ENCODE peak calls at places on chromosomes 6 and 20, in four cellular contexts. I is body of pancreas, X is cardiac fibroblast, J is astrocyte of the spinal cord. S is an unnamed sample.

GRCh38 chr20:37137547-37137946 is 41.6 kb upstream of the RPN2 start:
- DNase-seq in I (no peak), X (no peak), J (no peak), S (no peak)

GRCh38 chr6:41200901-41201783 is at the start of gene TREML2:
- DNase-seq in I (peak), X (no peak), J (no peak), S (no peak)

GRCh38 chr6:80605165-80605989 is 498.9 kb downstream of the BCKDHB start:
- DNase-seq in I (peak), X (peak), J (peak), S (peak)

GRCh38 chr6:24796616-24797290 is 2.0 kb downstream of the ARMH2 start:
- DNase-seq in I (no peak), X (no peak), J (no peak), S (no peak)

GRCh38 chr6:71730284-71730683 is 156.1 kb upstream of the RIMS1 start:
- DNase-seq in I (no peak), X (no peak), J (no peak), S (no peak)

GRCh38 chr6:18328549-18328922 is 58.6 kb upstream of the RNF144B start:
- DNase-seq in I (peak), X (no peak), J (no peak), S (no peak)

GRCh38 chr6:5752282-5752681 is 254.4 kb downstream of the NRN1 start:
- DNase-seq in I (no peak), X (peak), J (peak), S (peak)

GRCh38 chr20:13791562-13792459 is 7.0 kb downstream of the NDUFAF5 start:
- DNase-seq in I (no peak), X (no peak), J (no peak), S (no peak)

GRCh38 chr6:100456178-100456880 is 8.4 kb downstream of the SIM1 start:
- DNase-seq in I (no peak), X (peak), J (peak), S (no peak)

GRCh38 chr6:165184192-165184979 is 125.0 kb downstream of the C6orf118 start:
- DNase-seq in I (no peak), X (peak), J (no peak), S (peak)

GRCh38 chr6:50180646-50181045 is 130.9 kb upstream of the DEFB112 start:
- DNase-seq in I (no peak), X (no peak), J (no peak), S (no peak)

GRCh38 chr6:146905313-146905712 is 298.9 kb upstream of the STXBP5 start:
- DNase-seq in I (peak), X (peak), J (peak), S (peak)

GRCh38 chr6:72217626-72218025 is 331.3 kb downstream of the RIMS1 start:
- DNase-seq in I (no peak), X (no peak), J (no peak), S (no peak)

GRCh38 chr6:11139051-11139960 is 27.8 kb upstream of the ERVFRD-1 start:
- DNase-seq in I (no peak), X (peak), J (peak), S (peak)

GRCh38 chr20:64065973-64066341 is 3.0 kb downstream of the TCEA2 start:
- DNase-seq in I (no peak), X (peak), J (peak), S (peak)

GRCh38 chr6:94636780-94637385 is 940.5 kb upstream of the MANEA start:
- DNase-seq in I (no peak), X (no peak), J (peak), S (no peak)

GRCh38 chr6:128124713-128125112 is 223.9 kb upstream of the THEMIS start:
- DNase-seq in I (no peak), X (peak), J (peak), S (peak)

GRCh38 chr6:341914-342831 is 49.4 kb upstream of the IRF4 start:
- DNase-seq in I (no peak), X (no peak), J (no peak), S (no peak)

GRCh38 chr6:26122402-26122792 is 35.2 kb downstream of the HFE start:
- DNase-seq in I (no peak), X (no peak), J (no peak), S (no peak)

GRCh38 chr6:1313364-1313754 is 1.5 kb downstream of the FOXQ1 start:
- DNase-seq in I (no peak), X (no peak), J (no peak), S (no peak)

GRCh38 chr20:33004141-33004751 is at the start of gene SUN5:
- DNase-seq in I (no peak), X (no peak), J (no peak), S (no peak)

GRCh38 chr6:52872031-52872430 is 31.4 kb upstream of the GSTA5 start:
- DNase-seq in I (no peak), X (no peak), J (no peak), S (no peak)

GRCh38 chr6:154462425-154462824 is 48.1 kb downstream of the CNKSR3 start:
- DNase-seq in I (no peak), X (no peak), J (no peak), S (no peak)

GRCh38 chr6:154461348-154461747 is 49.1 kb downstream of the CNKSR3 start:
- DNase-seq in I (no peak), X (no peak), J (no peak), S (no peak)

GRCh38 chr6:154458565-154459475 is 51.7 kb downstream of the CNKSR3 start:
- DNase-seq in I (no peak), X (no peak), J (no peak), S (peak)

GRCh38 chr6:154459513-154459912 is 51.0 kb downstream of the CNKSR3 start:
- DNase-seq in I (no peak), X (no peak), J (no peak), S (no peak)

GRCh38 chr6:154460306-154461071 is 50.0 kb downstream of the CNKSR3 start:
- DNase-seq in I (peak), X (peak), J (peak), S (peak)
- H3K4me3 ChIP-seq in I (no peak), X (no peak), J (no peak), S (no peak)

DNA sequence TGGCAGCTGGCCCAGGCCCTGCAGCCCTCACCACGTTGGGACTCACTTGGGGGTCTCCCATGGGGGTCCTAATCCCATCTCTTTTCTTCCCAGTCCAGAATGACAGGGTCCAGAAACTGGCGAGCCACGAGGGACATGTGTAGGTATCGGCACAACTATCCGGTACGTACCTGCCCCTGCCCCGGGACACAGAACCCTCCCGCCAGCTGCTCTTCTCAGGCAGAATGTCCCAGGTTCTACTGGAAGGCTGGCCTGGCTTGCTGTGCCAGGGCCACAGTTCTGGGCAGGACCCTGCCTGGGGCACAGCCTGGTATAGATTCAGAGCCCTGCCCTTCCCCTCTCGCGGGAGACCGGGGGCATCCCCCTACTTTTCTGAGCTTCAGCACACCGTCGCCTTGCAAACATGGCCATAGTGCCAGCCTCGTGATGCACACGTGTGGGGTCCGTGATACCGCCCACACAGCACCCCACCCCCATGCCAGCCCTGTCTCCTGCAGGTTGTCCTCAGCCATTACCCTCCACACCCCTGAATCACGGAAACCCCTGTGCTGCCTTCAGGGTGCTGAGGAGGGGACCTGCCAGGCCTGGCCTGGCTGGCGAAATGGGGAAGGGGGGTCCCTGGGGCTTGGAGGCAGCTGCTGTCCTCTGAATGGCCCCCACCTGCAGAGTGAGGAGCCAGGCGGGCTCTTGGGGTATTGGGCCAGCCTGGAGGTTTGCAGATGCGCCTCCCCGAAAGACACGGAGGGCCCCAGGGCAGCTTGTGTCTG is 3.0 kb downstream of the OGFR start:
- DNase-seq in I (no peak), X (no peak), J (no peak), S (no peak)
- TF ChIP-seq CTCF in I (no peak), X (no peak), J (no peak), S (no peak)

GRCh38 chr20:46650575-46651090 is 626 bp downstream of the SLC13A3 start:
- DNase-seq in I (no peak), X (no peak), J (no peak), S (no peak)
- H3K4me3 ChIP-seq in I (no peak), X (no peak), J (no peak), S (no peak)

GRCh38 chr6:134823635-134824034 is 126.3 kb downstream of the ALDH8A1 start:
- DNase-seq in I (no peak), X (no peak), J (no peak), S (no peak)

GRCh38 chr6:134819858-134820495 is 129.9 kb downstream of the ALDH8A1 start:
- DNase-seq in I (no peak), X (no peak), J (no peak), S (no peak)

GRCh38 chr6:134821914-134822862 is 127.7 kb downstream of the ALDH8A1 start:
- DNase-seq in I (no peak), X (no peak), J (peak), S (peak)

GRCh38 chr6:134821397-134821796 is 128.5 kb downstream of the ALDH8A1 start:
- DNase-seq in I (no peak), X (no peak), J (peak), S (no peak)

DNA sequence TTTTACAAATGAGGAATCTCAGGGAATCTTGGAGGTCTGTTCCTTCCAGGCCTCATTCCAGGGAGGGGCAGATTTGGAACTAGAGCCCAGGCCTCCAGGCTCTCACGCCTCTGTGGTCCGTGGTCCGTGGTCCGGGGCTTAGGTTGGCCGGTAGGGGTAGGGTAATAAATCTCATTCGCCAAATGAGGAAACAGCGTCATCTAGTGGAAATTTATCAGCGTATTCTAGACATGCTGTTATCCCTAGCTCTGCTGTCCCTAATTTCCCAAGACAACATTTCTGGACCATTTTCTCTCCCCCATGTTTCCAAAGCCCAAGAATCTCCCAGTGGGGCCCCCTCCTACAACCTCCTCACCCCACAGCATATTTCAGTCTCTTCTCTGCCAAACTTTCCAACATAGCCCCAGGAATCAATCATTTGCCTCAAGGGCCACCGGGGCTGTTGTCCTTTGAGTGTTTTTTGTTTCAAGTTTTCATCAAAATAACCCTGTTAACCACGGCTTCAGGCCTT is 126.9 kb downstream of the ALDH8A1 start:
- DNase-seq in I (peak), X (peak), J (peak), S (peak)
- TF ChIP-seq CTCF in I (peak), X (peak), J (peak), S (peak)

GRCh38 chr6:90097357-90097756 is 199.3 kb downstream of the BACH2 start:
- DNase-seq in I (no peak), X (no peak), J (peak), S (no peak)
- H3K4me3 ChIP-seq in I (no peak), X (no peak), J (no peak), S (no peak)

DNA sequence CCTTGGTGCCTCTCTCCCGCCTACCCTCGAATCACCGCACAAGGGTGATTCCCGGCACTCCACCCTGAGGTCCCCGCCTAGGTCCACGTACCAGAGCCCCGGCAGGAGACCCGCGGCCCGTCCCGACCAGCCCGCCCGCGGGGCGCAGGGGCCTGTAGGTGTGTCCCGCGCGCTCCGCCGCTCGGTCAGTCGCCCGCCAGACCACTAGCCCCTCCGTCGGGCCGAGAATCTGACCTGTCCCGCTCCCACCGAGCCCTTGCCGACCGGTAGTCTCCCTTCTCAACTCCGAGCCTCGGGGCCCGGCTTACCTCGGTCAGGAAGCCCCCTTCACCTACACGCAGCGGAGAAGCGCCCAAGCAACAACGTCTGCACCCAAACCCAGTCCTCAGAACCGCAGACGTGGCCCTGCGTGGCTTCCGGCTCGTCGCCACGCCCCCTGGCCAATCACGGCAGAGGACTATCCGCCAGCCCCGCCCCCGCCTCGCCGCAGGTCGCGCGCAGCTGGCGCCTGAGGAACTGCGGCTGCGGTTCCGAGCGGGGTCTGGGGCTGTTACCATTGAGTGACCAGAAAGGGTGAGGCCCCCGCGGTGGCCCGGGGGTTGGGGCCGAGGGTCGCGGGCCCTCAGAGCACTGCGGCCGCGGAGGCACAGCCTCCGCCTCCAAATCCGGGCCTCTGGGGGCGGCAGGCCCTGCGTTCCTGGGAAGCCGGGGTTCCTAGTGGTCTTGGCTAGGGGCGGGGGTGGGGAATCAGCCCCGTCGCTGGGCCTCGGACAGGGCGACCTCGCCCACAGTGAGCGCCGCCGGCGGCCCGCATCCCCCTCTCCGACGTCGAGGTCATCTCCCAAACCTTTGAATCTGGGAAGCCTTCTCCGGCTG is at the start of the genes PGM3 and RWDD2A:
- DNase-seq in I (peak), X (peak), J (peak), S (peak)
- TF ChIP-seq CTCF in I (no peak), X (no peak), J (no peak), S (no peak)

S was measured in fibroblast of mammary gland.